ENCODE peak calls at places on chromosomes 16 and 17, in four cellular contexts. C is HL-60, G is body of pancreas, B is heart left ventricle. M is an unnamed sample.

GRCh38 chr16:47371615-47372014 is 89.2 kb downstream of the ITFG1 start:
- DNase-seq in B (no peak), G (no peak), C (no peak), M (peak)

GRCh38 chr17:63523256-63523869 is at the start of gene KCNH6:
- DNase-seq in G (no peak), B (no peak), C (no peak), M (no peak)

GRCh38 chr17:9053406-9053805 is 32.1 kb downstream of the NTN1 start:
- DNase-seq in B (no peak), G (no peak), C (no peak), M (no peak)

GRCh38 chr16:78437352-78437968 is 338.0 kb downstream of the WWOX start:
- DNase-seq in C (peak), G (peak), B (no peak), M (peak)

GRCh38 chr17:83100220-83100852 is 20.9 kb downstream of the METRNL start:
- DNase-seq in B (no peak), C (no peak), G (peak), M (peak)

GRCh38 chr17:5912927-5913565 is 157.1 kb upstream of the WSCD1 start:
- DNase-seq in C (no peak), G (no peak), B (no peak), M (no peak)

GRCh38 chr17:17071531-17072360 is 29.5 kb downstream of the MPRIP start:
- DNase-seq in B (peak), G (no peak), C (no peak), M (no peak)

GRCh38 chr16:88633684-88634140 is 4.7 kb upstream of the IL17C start:
- DNase-seq in B (peak), G (no peak), C (peak), M (peak)

GRCh38 chr17:56499799-56500388 is 93.6 kb upstream of the NOG start:
- DNase-seq in G (no peak), C (peak), B (no peak), M (peak)

GRCh38 chr17:49993423-49994037 is 1.5 kb downstream of the DLX3 start:
- DNase-seq in C (no peak), B (no peak), G (peak), M (no peak)

GRCh38 chr16:50838165-50838564 is 96.3 kb downstream of the CYLD start:
- DNase-seq in G (no peak), C (no peak), B (no peak), M (no peak)

GRCh38 chr17:3845361-3845753 is 689 bp downstream of the NCBP3 start:
- DNase-seq in C (no peak), B (no peak), G (no peak), M (peak)

GRCh38 chr17:5584383-5584951 is at the start of gene NLRP1:
- DNase-seq in B (peak), G (peak), C (peak), M (peak)

GRCh38 chr17:27533874-27534815 is 77.9 kb downstream of the KSR1 start:
- DNase-seq in B (no peak), C (no peak), G (no peak), M (no peak)

GRCh38 chr16:31421587-31421986 is 6.6 kb downstream of the COX6A2 start:
- DNase-seq in B (peak), G (no peak), C (no peak), M (no peak)

GRCh38 chr17:36608794-36609497 is 7.6 kb downstream of the MRM1 start:
- DNase-seq in B (peak), G (peak), C (peak), M (peak)

GRCh38 chr16:66134875-66135274 is 231.6 kb upstream of the CDH5 start:
- DNase-seq in G (no peak), B (no peak), C (no peak), M (no peak)

GRCh38 chr17:82434216-82434565 is 15.8 kb upstream of the OGFOD3 start:
- DNase-seq in B (no peak), C (no peak), G (no peak), M (no peak)

GRCh38 chr17:44197980-44198720 is 1.5 kb downstream of the ATXN7L3 start:
- DNase-seq in C (peak), B (no peak), G (no peak), M (peak)

GRCh38 chr17:81486174-81486810 is 26.3 kb downstream of the ACTG1 start:
- DNase-seq in G (no peak), B (no peak), C (no peak), M (no peak)

GRCh38 chr17:38746893-38747384 is 1.2 kb downstream of the PCGF2 start:
- DNase-seq in C (no peak), B (peak), G (no peak), M (no peak)

GRCh38 chr16:72312862-72313261 is 140.9 kb upstream of the PMFBP1 start:
- DNase-seq in C (no peak), G (no peak), B (no peak), M (no peak)

GRCh38 chr16:66894948-66895696 is 14.8 kb downstream of the PDP2 start:
- DNase-seq in G (peak), B (no peak), C (peak), M (peak)

GRCh38 chr17:82008941-82009405 is 13.7 kb downstream of the CENPX start:
- DNase-seq in G (no peak), B (no peak), C (no peak), M (no peak)

GRCh38 chr16:48318630-48319029 is 66.6 kb downstream of the SIAH1 start:
- DNase-seq in C (peak), B (no peak), G (no peak), M (no peak)

GRCh38 chr17:73347355-73347754 is 35.6 kb upstream of the CDC42EP4 start:
- DNase-seq in C (no peak), G (no peak), B (no peak), M (peak)

GRCh38 chr16:69404275-69404805 is 18.5 kb upstream of the TERF2 start:
- DNase-seq in C (no peak), B (no peak), G (peak), M (peak)

GRCh38 chr17:73770115-73770848 is 126.0 kb upstream of the SDK2 start:
- DNase-seq in C (no peak), B (peak), G (peak), M (peak)

GRCh38 chr17:31746884-31747495 is 112.1 kb downstream of the COPRS start:
- DNase-seq in B (no peak), C (no peak), G (no peak), M (no peak)

GRCh38 chr16:88116121-88116900 is 165.1 kb downstream of the BANP start:
- DNase-seq in C (no peak), B (peak), G (no peak), M (no peak)

GRCh38 chr17:37274432-37274831 is 101.4 kb upstream of the C17orf78 start:
- DNase-seq in B (no peak), G (no peak), C (no peak), M (no peak)

GRCh38 chr17:80861360-80861861 is 130.2 kb upstream of the CHMP6 start:
- DNase-seq in C (no peak), B (no peak), G (no peak), M (no peak)

GRCh38 chr16:46920402-46921068 is 36.4 kb downstream of the GPT2 start:
- DNase-seq in B (no peak), C (no peak), G (peak), M (no peak)

GRCh38 chr17:17540278-17540906 is 44.2 kb upstream of the RASD1 start:
- DNase-seq in C (no peak), G (no peak), B (peak), M (no peak)

GRCh38 chr17:42389902-42390301 is 1.7 kb upstream of the STAT3 start:
- DNase-seq in B (no peak), C (no peak), G (no peak), M (no peak)

GRCh38 chr16:67117716-67118115 is 8.0 kb downstream of the PHAF1 start:
- DNase-seq in C (no peak), G (no peak), B (no peak), M (no peak)

GRCh38 chr17:18380471-18381157 is 3.0 kb downstream of the EVPLL start:
- DNase-seq in G (no peak), B (no peak), C (no peak), M (no peak)

GRCh38 chr17:76772842-76773521 is 35.1 kb downstream of the MFSD11 start:
- DNase-seq in C (no peak), B (no peak), G (no peak), M (no peak)

DNA sequence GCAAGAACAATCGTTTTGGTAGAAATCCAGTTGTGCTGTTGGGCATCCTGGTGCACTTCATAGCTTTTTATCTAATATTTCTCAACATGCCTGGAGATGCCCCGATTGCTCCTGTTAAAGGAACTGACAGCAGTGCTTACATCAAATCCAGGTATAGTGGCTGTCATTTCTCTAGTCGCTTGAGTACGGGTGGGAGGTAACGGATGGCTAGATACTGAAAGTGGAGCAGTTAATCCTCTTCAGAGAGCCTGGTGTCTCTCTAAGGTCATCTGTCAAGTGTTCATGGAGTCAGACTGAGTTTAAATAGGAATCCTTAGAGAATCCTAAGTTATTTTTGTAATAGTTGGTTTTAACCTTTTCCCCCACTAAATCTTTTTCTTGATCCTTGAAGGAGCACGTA is 37.1 kb downstream of the MFSD11 start:
- DNase-seq in B (no peak), C (no peak), G (no peak), M (no peak)
- H3K4me3 ChIP-seq in B (no peak), C (no peak), G (no peak), M (no peak)

GRCh38 chr16:4293822-4294457 is 21.1 kb upstream of the TFAP4 start:
- DNase-seq in G (peak), B (peak), C (no peak), M (peak)

GRCh38 chr16:4301177-4301576 is 14.7 kb upstream of the GLIS2 start:
- DNase-seq in B (no peak), G (no peak), C (no peak), M (no peak)

GRCh38 chr16:4301968-4302367 is 13.9 kb upstream of the GLIS2 start:
- DNase-seq in B (no peak), G (no peak), C (no peak), M (no peak)

GRCh38 chr16:4297480-4297879 is 18.4 kb upstream of the GLIS2 start:
- DNase-seq in C (no peak), B (no peak), G (no peak), M (no peak)

GRCh38 chr16:4298761-4299522 is 16.9 kb upstream of the GLIS2 start:
- DNase-seq in G (peak), B (peak), C (no peak), M (peak)
- H3K27ac ChIP-seq in G (peak), B (peak), C (no peak), M (peak)

DNA sequence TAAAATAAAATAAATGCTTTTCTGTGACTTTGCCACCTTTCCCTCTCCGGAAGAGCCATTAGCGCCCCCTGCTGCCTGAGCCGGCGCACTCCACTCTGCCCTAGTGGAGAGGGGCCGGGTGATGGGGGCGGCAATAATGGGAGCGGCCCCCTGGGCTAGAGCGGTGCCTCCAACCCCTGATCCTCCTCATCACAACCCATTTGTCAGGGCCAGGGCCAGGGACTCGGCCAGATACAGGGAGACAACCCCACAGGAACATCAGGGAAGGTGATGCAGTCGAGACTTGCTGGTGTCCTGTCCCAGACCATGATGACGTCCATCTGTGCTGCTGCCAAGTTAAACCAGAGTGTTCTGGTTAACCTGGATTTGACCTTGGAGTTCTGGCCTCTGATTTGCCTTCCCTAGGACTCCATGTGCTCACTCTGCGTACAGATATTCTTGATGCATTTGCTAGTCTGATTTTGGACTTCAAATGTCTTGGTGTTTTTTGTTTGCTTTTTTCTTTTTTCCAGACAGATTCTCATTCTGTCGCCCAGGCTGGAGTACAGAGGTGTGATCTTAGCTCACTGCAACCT is 46.1 kb upstream of the BPTF start:
- DNase-seq in B (peak), G (peak), C (peak), M (peak)
- H3K4me3 ChIP-seq in B (no peak), G (no peak), C (no peak), M (peak)

DNA sequence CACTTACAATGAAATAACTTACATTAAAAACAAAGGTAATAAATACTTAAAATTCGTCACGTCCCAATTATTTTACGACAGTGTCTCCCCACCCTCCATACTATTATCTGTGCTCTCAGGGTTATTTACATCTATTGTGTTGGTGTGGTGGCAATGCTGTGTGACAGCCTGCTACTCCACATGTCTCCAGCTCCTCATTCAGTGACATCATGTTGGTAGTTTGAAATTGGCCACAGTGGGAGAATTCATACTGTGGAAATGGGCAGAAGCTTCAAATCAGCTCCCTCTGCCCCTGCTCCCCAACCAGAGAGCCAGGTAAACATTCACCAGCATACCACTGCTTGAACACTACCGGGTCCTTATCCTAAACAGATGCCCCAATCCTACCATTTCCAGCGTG is 6.3 kb downstream of the TNS4 start:
- DNase-seq in C (no peak), G (no peak), B (no peak), M (no peak)
- H3K27ac ChIP-seq in C (no peak), G (no peak), B (no peak), M (no peak)

DNA sequence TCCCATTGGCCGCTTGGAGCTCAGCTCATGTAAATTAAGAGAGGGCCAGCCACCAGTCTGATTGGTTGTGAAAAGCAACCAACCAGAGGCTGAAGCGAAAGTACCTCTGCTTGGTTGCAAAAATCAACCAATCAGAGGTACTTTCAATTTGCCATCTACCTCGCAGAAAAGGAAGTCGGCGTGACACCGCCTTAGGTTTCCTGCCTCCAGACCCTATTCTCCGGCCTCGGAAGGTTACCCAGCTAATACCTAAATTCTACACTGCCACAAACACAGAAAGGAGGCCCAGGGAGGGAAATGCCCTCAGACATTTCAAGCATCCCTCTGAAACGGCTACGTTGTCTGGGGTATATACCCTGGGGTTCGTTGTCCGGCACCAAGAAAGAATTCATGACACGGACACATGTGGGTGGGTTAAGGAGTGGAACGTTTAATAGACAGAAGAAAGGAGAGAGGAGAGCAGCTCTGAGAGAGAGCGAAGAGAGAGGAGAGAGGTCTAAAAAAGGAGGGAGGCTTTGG is 481.3 kb downstream of the TMEM114 start:
- DNase-seq in B (no peak), C (no peak), G (no peak), M (peak)
- H3K4me3 ChIP-seq in B (no peak), C (no peak), G (no peak), M (peak)

GRCh38 chr17:57984936-57985674 is 2.9 kb downstream of the VEZF1 start:
- DNase-seq in G (no peak), B (no peak), C (no peak), M (no peak)
- H3K27ac ChIP-seq in G (peak), B (peak), C (no peak), M (no peak)

DNA sequence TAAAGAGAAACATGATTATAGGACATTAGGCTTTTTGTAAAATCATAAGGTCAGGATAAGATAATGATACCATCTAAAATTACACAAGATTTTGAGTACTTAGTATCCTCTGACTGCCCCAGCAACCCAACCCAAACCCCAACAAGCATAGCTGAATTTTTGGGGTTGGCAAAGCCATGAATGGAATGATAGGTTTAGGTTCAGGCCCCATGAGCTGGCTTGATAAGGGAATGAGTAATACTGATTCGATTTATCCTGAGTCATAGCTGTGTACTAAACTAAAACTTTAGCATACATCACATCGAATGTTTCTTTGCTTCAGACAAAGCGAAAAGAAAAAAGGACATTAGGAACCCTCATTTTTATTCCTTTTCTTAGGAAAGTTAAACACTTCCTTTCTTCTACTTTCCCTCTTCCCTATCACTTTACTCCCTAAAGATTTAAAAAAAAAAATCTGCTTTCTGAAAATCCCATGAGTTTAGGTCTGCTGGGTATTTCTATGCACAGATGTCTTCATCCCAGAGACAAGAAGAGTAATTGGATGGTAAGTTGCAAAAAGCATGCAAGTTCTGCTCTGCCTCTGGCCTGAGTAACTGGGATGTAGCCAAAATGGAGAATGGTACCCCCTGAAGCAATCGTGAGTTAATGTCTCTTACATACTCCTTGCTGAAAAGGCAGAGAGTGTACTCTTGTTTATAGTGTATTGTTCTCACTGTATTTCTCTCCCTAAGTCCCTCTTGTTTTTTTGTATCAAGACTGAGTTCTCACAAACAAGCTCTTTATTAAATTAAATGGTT is 259.3 kb downstream of the IRX3 start:
- DNase-seq in B (no peak), G (no peak), C (no peak), M (no peak)
- H3K4me3 ChIP-seq in B (no peak), G (no peak), C (no peak), M (no peak)

M was measured in testis.